ENCODE peak calls at places on chromosomes 5 and 9, in four cellular contexts. S is fibroblast of lung, X is fibroblast of the conjunctiva, K is iPS-NIHi11. R is an unnamed sample.

GRCh38 chr5:135442387-135443256 is 4.5 kb downstream of the DCANP1 start:
- DNase-seq in S (no peak), X (no peak), K (no peak), R (no peak)

GRCh38 chr9:88730780-88731179 is 195.8 kb downstream of the NXNL2 start:
- DNase-seq in S (no peak), X (no peak), K (no peak), R (no peak)

GRCh38 chr5:61307196-61307590 is 24.9 kb upstream of the ZSWIM6 start:
- DNase-seq in S (no peak), X (no peak), K (no peak), R (no peak)

GRCh38 chr5:135359374-135360165 is 39.5 kb downstream of the MACROH2A1 start:
- DNase-seq in S (peak; percentile 95), X (no peak), K (no peak), R (peak; percentile 54)

GRCh38 chr5:115648072-115648471 is 22.2 kb upstream of the TMED7 start:
- DNase-seq in S (no peak), X (no peak), K (no peak), R (no peak)

GRCh38 chr9:136482046-136482792 is 621 bp downstream of the SEC16A start:
- DNase-seq in S (peak; percentile 53), X (no peak), K (no peak), R (peak; percentile 37)

GRCh38 chr5:140358738-140359310 is 1.2 kb upstream of the SLC4A9 start:
- DNase-seq in S (peak; percentile 42), X (no peak), K (peak; percentile 65), R (peak; percentile 51)

GRCh38 chr9:14880951-14881465 is 29.2 kb downstream of the FREM1 start:
- DNase-seq in S (no peak), X (no peak), K (no peak), R (no peak)

GRCh38 chr5:40914835-40915234 is 5.5 kb downstream of the C7 start:
- DNase-seq in S (peak; percentile 94), X (peak; percentile 86), K (no peak), R (peak; percentile 55)

GRCh38 chr5:65803699-65804426 is 81.9 kb downstream of the NLN start:
- DNase-seq in S (no peak), X (no peak), K (no peak), R (peak; percentile 72)

GRCh38 chr5:54460181-54460919 is 4.9 kb downstream of the HSPB3 start:
- DNase-seq in S (peak; percentile 18), X (no peak), K (no peak), R (peak; percentile 71)

GRCh38 chr9:79610019-79610760 is 38.4 kb downstream of the TLE4 start:
- DNase-seq in S (peak; percentile 20), X (peak; percentile 5), K (no peak), R (peak; percentile 45)

GRCh38 chr5:139146809-139147742 is 51.1 kb downstream of the SIL1 start:
- DNase-seq in S (no peak), X (no peak), K (no peak), R (no peak)

GRCh38 chr5:57598756-57599155 is 116.1 kb upstream of the ACTBL2 start:
- DNase-seq in S (peak; percentile 69), X (no peak), K (no peak), R (peak; percentile 94)

GRCh38 chr5:93219641-93220145 is 361.3 kb downstream of the NR2F1-AS1 start:
- DNase-seq in S (peak; percentile 17), X (no peak), K (peak; percentile 16), R (no peak)

GRCh38 chr5:142860291-142860690 is 90.1 kb downstream of the ARHGAP26 start:
- DNase-seq in S (no peak), X (no peak), K (no peak), R (no peak)

GRCh38 chr5:73339165-73339564 is 109.4 kb downstream of the FOXD1 start:
- DNase-seq in S (no peak), X (no peak), K (no peak), R (no peak)

GRCh38 chr9:135105938-135106491 is 18.5 kb downstream of the OLFM1 start:
- DNase-seq in S (no peak), X (no peak), K (no peak), R (no peak)

GRCh38 chr9:125544988-125545651 is 161.9 kb downstream of the MAPKAP1 start:
- DNase-seq in S (peak; percentile 98), X (peak; percentile 70), K (no peak), R (peak; percentile 89)

GRCh38 chr9:37362430-37362829 is 60.1 kb upstream of the GRHPR start:
- DNase-seq in S (no peak), X (no peak), K (no peak), R (no peak)

GRCh38 chr5:15452030-15452429 is 48.0 kb upstream of the FBXL7 start:
- DNase-seq in S (no peak), X (no peak), K (no peak), R (no peak)

GRCh38 chr9:133225171-133226011 is 16.3 kb upstream of the OBP2B start:
- DNase-seq in S (no peak), X (no peak), K (no peak), R (no peak)

GRCh38 chr5:132086277-132086794 is 12.7 kb downstream of the CSF2 start:
- DNase-seq in S (peak; percentile 90), X (peak; percentile 78), K (no peak), R (peak; percentile 98)

GRCh38 chr5:108266235-108266634 is 115.7 kb downstream of the FBXL17 start:
- DNase-seq in S (peak; percentile 21), X (no peak), K (no peak), R (peak; percentile 11)

GRCh38 chr9:108746001-108746400 is 109.8 kb downstream of the ACTL7B start:
- DNase-seq in S (no peak), X (no peak), K (no peak), R (no peak)

GRCh38 chr5:43274435-43275114 is 38.6 kb downstream of the HMGCS1 start:
- DNase-seq in S (no peak), X (no peak), K (peak; percentile 24), R (no peak)

GRCh38 chr5:102678267-102679058 is 76.6 kb upstream of the PAM start:
- DNase-seq in S (peak; percentile 55), X (peak; percentile 28), K (no peak), R (peak; percentile 60)

GRCh38 chr9:5621327-5621726 is 7.6 kb upstream of the RIC1 start:
- DNase-seq in S (peak; percentile 51), X (no peak), K (no peak), R (peak; percentile 87)